ENCODE peak calls at places on chromosomes 5 and 9, in ten cellular contexts. One of them, this sample, is unnamed.

GRCh38 chr9:99112750-99113417 is 8.0 kb downstream of the TGFBR1 start:
- DNase-seq in cardiac fibroblast: no peak
- DNase-seq in AG08395: no peak
- DNase-seq in dorsolateral prefrontal cortex: no peak
- DNase-seq in NCI-H146: no peak
- DNase-seq in tibial artery: no peak
- DNase-seq in sciatic nerve: no peak
- DNase-seq in breast epithelium: no peak
- DNase-seq in T-helper 17 cell: peak; percentile 22
- DNase-seq in IMR-90: no peak
- DNase-seq in this sample: no peak

GRCh38 chr5:173786296-173787187 is 101.6 kb upstream of the CPEB4 start:
- DNase-seq in cardiac fibroblast: no peak
- DNase-seq in AG08395: no peak
- DNase-seq in dorsolateral prefrontal cortex: no peak
- DNase-seq in NCI-H146: peak; percentile 9
- DNase-seq in tibial artery: no peak
- DNase-seq in sciatic nerve: no peak
- DNase-seq in breast epithelium: no peak
- DNase-seq in T-helper 17 cell: no peak
- DNase-seq in IMR-90: no peak
- DNase-seq in this sample: no peak

GRCh38 chr5:82901281-82901888 is 175.8 kb downstream of the TMEM167A start:
- DNase-seq in cardiac fibroblast: no peak
- DNase-seq in AG08395: no peak
- DNase-seq in dorsolateral prefrontal cortex: no peak
- DNase-seq in NCI-H146: no peak
- DNase-seq in tibial artery: no peak
- DNase-seq in sciatic nerve: no peak
- DNase-seq in breast epithelium: no peak
- DNase-seq in T-helper 17 cell: no peak
- DNase-seq in IMR-90: no peak
- DNase-seq in this sample: no peak

GRCh38 chr5:22058620-22059019 is 794.5 kb downstream of the CDH12 start:
- DNase-seq in cardiac fibroblast: no peak
- DNase-seq in AG08395: no peak
- DNase-seq in dorsolateral prefrontal cortex: no peak
- DNase-seq in NCI-H146: no peak
- DNase-seq in tibial artery: no peak
- DNase-seq in sciatic nerve: no peak
- DNase-seq in breast epithelium: no peak
- DNase-seq in T-helper 17 cell: no peak
- DNase-seq in IMR-90: no peak
- DNase-seq in this sample: no peak

GRCh38 chr5:172531704-172532026 is 77.3 kb upstream of the SH3PXD2B start:
- DNase-seq in cardiac fibroblast: no peak
- DNase-seq in AG08395: no peak
- DNase-seq in dorsolateral prefrontal cortex: no peak
- DNase-seq in NCI-H146: no peak
- DNase-seq in tibial artery: no peak
- DNase-seq in sciatic nerve: no peak
- DNase-seq in breast epithelium: no peak
- DNase-seq in T-helper 17 cell: no peak
- DNase-seq in IMR-90: no peak
- DNase-seq in this sample: no peak

GRCh38 chr9:78368236-78368635 is 71.3 kb downstream of the PSAT1 start:
- DNase-seq in cardiac fibroblast: no peak
- DNase-seq in AG08395: no peak
- DNase-seq in dorsolateral prefrontal cortex: no peak
- DNase-seq in NCI-H146: no peak
- DNase-seq in tibial artery: no peak
- DNase-seq in sciatic nerve: no peak
- DNase-seq in breast epithelium: no peak
- DNase-seq in T-helper 17 cell: no peak
- DNase-seq in IMR-90: no peak
- DNase-seq in this sample: no peak

GRCh38 chr9:15423328-15423985 is 781 bp downstream of the SNAPC3 start:
- DNase-seq in cardiac fibroblast: peak; percentile 45
- DNase-seq in AG08395: peak; percentile 33
- DNase-seq in dorsolateral prefrontal cortex: no peak
- DNase-seq in NCI-H146: peak; percentile 54
- DNase-seq in tibial artery: no peak
- DNase-seq in sciatic nerve: no peak
- DNase-seq in breast epithelium: no peak
- DNase-seq in T-helper 17 cell: no peak
- DNase-seq in IMR-90: peak; percentile 43
- DNase-seq in this sample: peak; percentile 76

GRCh38 chr9:109199676-109200075 is 32.6 kb upstream of the FRRS1L start:
- DNase-seq in cardiac fibroblast: no peak
- DNase-seq in AG08395: no peak
- DNase-seq in dorsolateral prefrontal cortex: no peak
- DNase-seq in NCI-H146: no peak
- DNase-seq in tibial artery: no peak
- DNase-seq in sciatic nerve: no peak
- DNase-seq in breast epithelium: no peak
- DNase-seq in T-helper 17 cell: no peak
- DNase-seq in IMR-90: no peak
- DNase-seq in this sample: no peak

GRCh38 chr5:78497573-78498533 is 137.4 kb downstream of the SCAMP1 start:
- DNase-seq in cardiac fibroblast: no peak
- DNase-seq in AG08395: no peak
- DNase-seq in dorsolateral prefrontal cortex: no peak
- DNase-seq in NCI-H146: no peak
- DNase-seq in tibial artery: no peak
- DNase-seq in sciatic nerve: no peak
- DNase-seq in breast epithelium: no peak
- DNase-seq in T-helper 17 cell: no peak
- DNase-seq in IMR-90: no peak
- DNase-seq in this sample: no peak

GRCh38 chr9:126326228-126327015 is at the start of gene MVB12B:
- DNase-seq in cardiac fibroblast: peak; percentile 37
- DNase-seq in AG08395: peak; percentile 79
- DNase-seq in dorsolateral prefrontal cortex: peak; percentile 70
- DNase-seq in NCI-H146: peak; percentile 31
- DNase-seq in tibial artery: no peak
- DNase-seq in sciatic nerve: no peak
- DNase-seq in breast epithelium: no peak
- DNase-seq in T-helper 17 cell: peak; percentile 57
- DNase-seq in IMR-90: peak; percentile 8
- DNase-seq in this sample: peak; percentile 73

GRCh38 chr9:108724669-108725068 is 131.1 kb downstream of the ACTL7B start:
- DNase-seq in cardiac fibroblast: no peak
- DNase-seq in AG08395: no peak
- DNase-seq in dorsolateral prefrontal cortex: no peak
- DNase-seq in NCI-H146: no peak
- DNase-seq in tibial artery: no peak
- DNase-seq in sciatic nerve: no peak
- DNase-seq in breast epithelium: no peak
- DNase-seq in T-helper 17 cell: no peak
- DNase-seq in IMR-90: no peak
- DNase-seq in this sample: no peak

GRCh38 chr5:965604-966344 is 42.8 kb upstream of the NKD2 start:
- DNase-seq in cardiac fibroblast: no peak
- DNase-seq in AG08395: no peak
- DNase-seq in dorsolateral prefrontal cortex: no peak
- DNase-seq in NCI-H146: no peak
- DNase-seq in tibial artery: no peak
- DNase-seq in sciatic nerve: peak; percentile 53
- DNase-seq in breast epithelium: no peak
- DNase-seq in T-helper 17 cell: no peak
- DNase-seq in IMR-90: no peak
- DNase-seq in this sample: no peak

GRCh38 chr9:124834586-124834985 is 18.7 kb upstream of the WDR38 start:
- DNase-seq in cardiac fibroblast: peak; percentile 39
- DNase-seq in AG08395: peak; percentile 41
- DNase-seq in dorsolateral prefrontal cortex: no peak
- DNase-seq in NCI-H146: no peak
- DNase-seq in tibial artery: no peak
- DNase-seq in sciatic nerve: peak; percentile 63
- DNase-seq in breast epithelium: no peak
- DNase-seq in T-helper 17 cell: no peak
- DNase-seq in IMR-90: peak; percentile 67
- DNase-seq in this sample: peak; percentile 77

GRCh38 chr9:132324425-132324824 is 30.4 kb downstream of the SETX start:
- DNase-seq in cardiac fibroblast: no peak
- DNase-seq in AG08395: no peak
- DNase-seq in dorsolateral prefrontal cortex: no peak
- DNase-seq in NCI-H146: no peak
- DNase-seq in tibial artery: no peak
- DNase-seq in sciatic nerve: no peak
- DNase-seq in breast epithelium: no peak
- DNase-seq in T-helper 17 cell: no peak
- DNase-seq in IMR-90: no peak
- DNase-seq in this sample: no peak

GRCh38 chr5:53819482-53819881 is 259.0 kb downstream of the NDUFS4 start:
- DNase-seq in cardiac fibroblast: no peak
- DNase-seq in AG08395: no peak
- DNase-seq in dorsolateral prefrontal cortex: no peak
- DNase-seq in NCI-H146: no peak
- DNase-seq in tibial artery: no peak
- DNase-seq in sciatic nerve: no peak
- DNase-seq in breast epithelium: no peak
- DNase-seq in T-helper 17 cell: no peak
- DNase-seq in IMR-90: no peak
- DNase-seq in this sample: peak; percentile 5

GRCh38 chr9:110918316-110919054 is 119.8 kb downstream of the LPAR1 start:
- DNase-seq in cardiac fibroblast: peak; percentile 54
- DNase-seq in AG08395: no peak
- DNase-seq in dorsolateral prefrontal cortex: no peak
- DNase-seq in NCI-H146: no peak
- DNase-seq in tibial artery: no peak
- DNase-seq in sciatic nerve: no peak
- DNase-seq in breast epithelium: no peak
- DNase-seq in T-helper 17 cell: no peak
- DNase-seq in IMR-90: peak; percentile 89
- DNase-seq in this sample: no peak

GRCh38 chr5:160479220-160479619 is 57.6 kb downstream of the PTTG1 start:
- DNase-seq in cardiac fibroblast: no peak
- DNase-seq in AG08395: no peak
- DNase-seq in dorsolateral prefrontal cortex: no peak
- DNase-seq in NCI-H146: no peak
- DNase-seq in tibial artery: no peak
- DNase-seq in sciatic nerve: no peak
- DNase-seq in breast epithelium: no peak
- DNase-seq in T-helper 17 cell: no peak
- DNase-seq in IMR-90: no peak
- DNase-seq in this sample: no peak

GRCh38 chr5:159913048-159913447 is 3.2 kb upstream of the ADRA1B start:
- DNase-seq in cardiac fibroblast: peak; percentile 88
- DNase-seq in AG08395: peak; percentile 35
- DNase-seq in dorsolateral prefrontal cortex: no peak
- DNase-seq in NCI-H146: no peak
- DNase-seq in tibial artery: no peak
- DNase-seq in sciatic nerve: no peak
- DNase-seq in breast epithelium: no peak
- DNase-seq in T-helper 17 cell: no peak
- DNase-seq in IMR-90: peak; percentile 76
- DNase-seq in this sample: no peak